ENCODE peak calls at places on chromosome 3, in six cellular contexts. R is thyroid gland, U is transverse colon, A is uterus, S is tibial nerve, V is heart left ventricle. H is an unnamed sample.
A peak's percentile ranks its signal among the peaks of the same experiment; 100 is the strongest.

GRCh38 chr3:133527306-133527705 is 46.2 kb upstream of the CDV3 start:
- DNase-seq in S (no peak), R (no peak), V (no peak), U (peak; percentile 45), A (no peak), H (no peak)

GRCh38 chr3:114709102-114709501 is 415.3 kb downstream of the TIGIT start:
- DNase-seq in V (no peak), R (no peak), S (no peak), U (no peak), A (no peak), H (no peak)

GRCh38 chr3:64039972-64040733 is 16.9 kb upstream of the PSMD6 start:
- DNase-seq in V (no peak), R (no peak), A (no peak), U (no peak), S (no peak), H (no peak)

GRCh38 chr3:73500321-73500720 is 124.4 kb downstream of the PDZRN3 start:
- DNase-seq in U (no peak), S (no peak), V (no peak), R (no peak), A (no peak), H (no peak)

GRCh38 chr3:195106418-195106906 is 164.5 kb downstream of the XXYLT1 start:
- DNase-seq in S (peak; percentile 28), R (peak; percentile 61), A (peak; percentile 77), U (peak; percentile 65), V (peak; percentile 88), H (no peak)

GRCh38 chr3:138112362-138112761 is 3.0 kb downstream of the DZIP1L start:
- DNase-seq in V (no peak), U (no peak), S (no peak), A (no peak), R (no peak), H (no peak)

GRCh38 chr3:196268270-196269163 is 19.0 kb downstream of the PCYT1A start:
- DNase-seq in A (no peak), S (no peak), R (no peak), U (no peak), V (no peak), H (no peak)

GRCh38 chr3:81910244-81910852 is 148.9 kb upstream of the GBE1 start:
- DNase-seq in U (no peak), A (no peak), V (no peak), R (no peak), S (no peak), H (peak; percentile 2)

GRCh38 chr3:66037986-66038369 is 740 bp downstream of the MAGI1 start:
- DNase-seq in A (peak; percentile 20), S (no peak), R (peak; percentile 27), U (peak; percentile 22), V (peak; percentile 69), H (no peak)

GRCh38 chr3:66038726-66039589 is at the start of gene MAGI1:
- DNase-seq in S (peak; percentile 67), U (peak; percentile 91), V (peak; percentile 91), R (peak; percentile 94), A (peak; percentile 90), H (peak; percentile 89)

GRCh38 chr3:66041116-66041515 is 2.4 kb upstream of the MAGI1 start:
- DNase-seq in R (no peak), U (no peak), S (no peak), A (no peak), V (no peak), H (no peak)

GRCh38 chr3:66038384-66038725 is 363 bp downstream of the MAGI1 start:
- DNase-seq in U (no peak), V (no peak), S (no peak), R (no peak), A (no peak), H (no peak)

DNA sequence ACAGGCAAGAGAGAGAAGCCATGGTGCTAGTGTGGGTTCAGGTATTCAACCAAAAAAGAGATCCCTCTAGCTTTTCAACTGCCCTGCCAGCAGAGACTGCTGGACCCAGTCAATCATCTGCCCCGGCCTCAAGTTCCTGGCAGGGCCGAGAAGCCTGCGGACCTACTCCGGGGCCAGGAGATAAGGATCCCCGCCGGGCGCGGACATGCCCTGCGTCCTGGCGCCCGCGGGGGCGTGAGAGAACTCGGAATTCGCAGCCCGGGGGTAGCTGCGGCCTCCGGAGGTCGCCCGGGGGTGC is 821 bp upstream of the MAGI1 start:
- DNase-seq in A (peak; percentile 24), V (peak; percentile 79), R (peak; percentile 52), S (no peak), U (peak; percentile 35), H (no peak)
- H3K4me3 ChIP-seq in A (peak overlapping the region; percentile 81), V (peak overlapping the region; percentile 52), R (peak overlapping the region; percentile 8), S (peak overlapping the region; percentile 70), U (peak overlapping the region; percentile 76), H (peak overlapping the region; percentile 95)

DNA sequence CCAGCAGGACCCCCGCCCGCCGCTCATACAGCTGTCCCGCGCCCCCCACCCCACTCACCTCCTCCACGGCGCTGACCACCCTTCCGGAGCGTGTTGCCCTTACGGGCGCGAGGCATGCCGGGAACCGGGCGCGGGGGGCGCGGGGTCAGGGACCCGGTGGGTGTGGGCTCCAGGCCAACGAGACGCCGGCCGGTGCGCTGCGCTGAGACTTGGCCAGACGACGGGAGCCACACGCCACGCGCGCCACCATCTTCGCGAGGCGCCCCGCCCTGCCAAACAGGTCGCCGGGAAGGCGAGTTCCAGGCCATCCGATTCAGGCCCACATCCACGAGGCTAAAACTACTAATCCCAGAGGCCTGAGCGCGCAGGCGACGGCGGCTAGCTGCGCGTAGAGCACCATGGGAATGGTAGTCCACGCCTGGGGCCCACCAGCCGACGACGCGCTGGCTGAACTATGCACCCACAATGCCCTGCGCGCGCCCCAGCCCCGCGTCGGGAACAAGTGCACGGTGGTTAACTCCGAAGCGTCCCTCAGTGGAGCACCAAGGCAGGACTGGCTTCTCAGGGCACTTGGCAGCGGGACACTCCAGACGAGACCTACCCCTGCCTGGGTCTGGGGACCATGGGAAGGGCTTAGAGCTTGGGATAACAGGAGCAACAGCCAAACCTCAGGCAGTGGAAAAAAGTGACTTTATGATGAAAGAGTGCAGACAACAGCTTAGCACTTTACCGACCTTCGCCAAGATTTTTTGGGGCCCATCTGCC is at the start of gene IFRD2:
- DNase-seq in R (peak; percentile 98), S (peak; percentile 94), U (peak; percentile 97), V (peak; percentile 99), A (peak; percentile 96), H (peak; percentile 98)
- TF ChIP-seq POLR2A in R (no peak), S (peak; percentile 75), U (peak; percentile 75), V (peak; percentile 24), A (peak; percentile 53), H (peak; percentile 87)

DNA sequence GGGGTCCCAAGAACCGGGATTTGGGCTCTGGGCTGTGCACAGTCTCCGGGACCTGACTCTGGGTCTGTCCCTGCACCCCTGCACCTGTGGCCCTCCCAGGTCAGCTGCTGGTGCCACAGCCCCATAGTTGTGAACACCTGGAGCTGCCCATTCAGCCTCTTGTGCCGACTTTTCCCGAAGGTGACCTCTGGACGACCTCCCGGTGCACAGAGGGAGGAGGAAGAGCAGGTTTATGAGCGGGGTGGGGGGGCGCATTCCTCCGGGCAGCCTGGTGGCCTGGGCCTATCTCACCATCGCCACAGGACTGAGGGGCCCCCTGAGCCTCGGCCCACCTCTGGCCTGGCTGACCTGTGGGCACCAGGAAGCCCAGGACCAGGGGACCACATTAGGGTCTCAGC is 45.3 kb downstream of the DNAJB8 start:
- DNase-seq in R (no peak), A (no peak), S (no peak), V (no peak), U (no peak), H (no peak)
- H3K4me1 ChIP-seq in R (no peaks in the 10 kb centered on the region), A (peaks cover 5% of the 10 kb centered on the region), S (peaks cover under 1% of the 10 kb centered on the region), V (peaks cover 5% of the 10 kb centered on the region), U (peaks cover under 1% of the 10 kb centered on the region), H (no peaks in the 10 kb centered on the region)

DNA sequence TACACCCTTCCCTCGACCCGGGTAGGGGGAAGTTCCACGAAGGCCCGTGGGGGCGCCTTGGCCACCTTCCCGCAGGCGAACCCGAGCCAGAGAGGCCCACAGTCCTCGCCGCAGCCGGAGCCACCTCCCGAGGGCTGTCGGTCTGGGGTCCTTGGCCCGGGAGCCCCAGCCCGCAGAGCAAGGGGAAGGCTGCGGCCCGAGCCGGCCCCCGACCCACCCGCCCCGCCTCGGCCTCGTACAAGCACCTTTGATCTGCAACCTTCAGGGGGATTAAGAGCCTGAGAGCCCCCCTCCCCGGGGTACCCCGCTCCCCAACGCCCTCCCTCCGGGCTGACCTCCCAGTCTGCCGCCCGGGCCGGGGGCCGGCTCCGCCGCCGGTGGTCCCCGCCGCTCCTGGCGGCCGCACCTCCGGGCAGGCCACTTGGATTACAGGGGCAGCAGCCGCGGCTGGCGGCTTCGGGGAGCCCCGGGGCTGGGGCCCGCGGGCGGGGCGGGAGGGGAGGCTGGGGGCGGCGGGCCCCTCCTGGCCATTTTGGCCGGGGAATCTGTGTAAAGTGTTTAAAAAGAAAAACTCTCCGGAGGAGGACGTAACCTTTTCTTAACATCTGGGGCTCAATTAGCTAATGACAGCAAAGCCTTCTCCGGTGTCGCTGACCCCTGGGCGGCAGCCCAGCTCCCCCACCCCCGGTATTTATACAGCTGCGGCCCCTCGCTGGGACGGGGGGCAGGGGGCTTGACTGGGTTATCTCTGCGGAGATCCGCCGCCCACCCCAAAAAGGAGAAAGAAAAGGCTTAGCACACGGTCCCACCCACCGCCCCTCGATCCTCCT is 40.2 kb downstream of the EPHB3 start:
- DNase-seq in U (no peak), R (no peak), A (no peak), S (no peak), V (peak; percentile 61), H (no peak)
- H3K4me3 ChIP-seq in U (no peak overlapping the region), R (no peak overlapping the region), A (peak overlapping the region; percentile 7), S (peak overlapping the region; percentile 14), V (no peak overlapping the region), H (peak overlapping the region; percentile 27)

GRCh38 chr3:186570941-186571643 is 572 bp downstream of the DNAJB11 start:
- DNase-seq in S (no peak), U (peak; percentile 11), R (peak; percentile 5), V (no peak), A (no peak), H (no peak)

GRCh38 chr3:186571644-186572013 is 1.1 kb downstream of the DNAJB11 start:
- DNase-seq in V (no peak), A (no peak), R (no peak), S (no peak), U (no peak), H (no peak)

GRCh38 chr3:186567072-186567921 is at the start of gene TBCCD1:
- DNase-seq in A (peak; percentile 94), U (peak; percentile 95), S (peak; percentile 81), V (peak; percentile 96), R (peak; percentile 89), H (peak; percentile 88)

GRCh38 chr3:186569779-186570095 is 783 bp upstream of the DNAJB11 start:
- DNase-seq in V (no peak), R (no peak), A (no peak), U (no peak), S (no peak), H (no peak)

GRCh38 chr3:186570096-186570940 is at the start of gene DNAJB11:
- DNase-seq in U (peak; percentile 99), V (peak; percentile 99), A (peak; percentile 99), R (peak; percentile 100), S (peak; percentile 96), H (peak; percentile 99)
- TF ChIP-seq POLR2A in U (peak; percentile 87), V (no peak), A (peak; percentile 56), R (no peak), S (peak; percentile 54), H (peak; percentile 77)

H was measured in gastrocnemius medialis.